ENCODE peak calls at places on chromosome 4, in nine cellular contexts. H is stimulated activated naive CD8-positive, alpha-beta T cell treated with anti-CD3 and anti-CD28 coated beads, Interleukin-15, Interleukin-2, amounts not matched to agents 100 U/mL and 50 U/mL, for 24 hours; M is NK-92 treated with Interleukin-12 subunit alpha and Interleukin-12 subunit beta, amount 100 ng/mL, for 24 hours; Y is suprapubic skin; V is OCI-LY7; Z is AG08396; I is Peyer's patch; O is GM12865; X is mesothelial cell of epicardium. T is an unnamed sample.

GRCh38 chr4:86497980-86498379 is 96.1 kb upstream of the PTPN13 start:
- DNase-seq in X (no peak), M (no peak), V (no peak), Y (no peak), I (no peak), H (no peak), O (no peak), Z (no peak), T (no peak)

GRCh38 chr4:60201052-60201673 is 999.0 kb upstream of the ADGRL3 start:
- DNase-seq in H (peak; percentile 42), M (no peak), X (peak; percentile 63), O (peak; percentile 62), Z (peak; percentile 31), Y (no peak), I (peak; percentile 49), V (peak; percentile 55), T (peak; percentile 4)

GRCh38 chr4:186704059-186704458 is 19.6 kb downstream of the FAT1 start:
- DNase-seq in X (no peak), H (no peak), I (no peak), Y (no peak), V (no peak), Z (no peak), M (no peak), O (no peak), T (no peak)

GRCh38 chr4:61533140-61533539 is 333.0 kb downstream of the ADGRL3 start:
- DNase-seq in H (no peak), Z (no peak), V (no peak), O (no peak), I (no peak), X (no peak), Y (no peak), M (no peak), T (no peak)

GRCh38 chr4:48360285-48360965 is 19.1 kb downstream of the SLAIN2 start:
- DNase-seq in Z (peak; percentile 69), M (no peak), I (no peak), O (no peak), Y (no peak), H (no peak), X (no peak), V (no peak), T (no peak)

GRCh38 chr4:143357161-143357845 is 20.6 kb downstream of the GAB1 start:
- DNase-seq in O (peak; percentile 33), M (no peak), Z (no peak), I (no peak), V (peak; percentile 77), Y (no peak), X (no peak), H (no peak), T (no peak)

GRCh38 chr4:150583287-150584197 is 1.6 kb downstream of the MAB21L2 start:
- DNase-seq in V (no peak), X (peak; percentile 62), M (no peak), Y (no peak), H (no peak), Z (no peak), I (peak; percentile 43), O (no peak), T (no peak)

GRCh38 chr4:56843421-56843899 is 22.0 kb upstream of the SPINK2 start:
- DNase-seq in Y (no peak), I (no peak), H (no peak), V (no peak), M (no peak), O (no peak), Z (no peak), X (no peak), T (no peak)

GRCh38 chr4:7158081-7158750 is 34.1 kb upstream of the SORCS2 start:
- DNase-seq in O (no peak), H (no peak), Y (peak; percentile 57), V (no peak), M (no peak), Z (no peak), X (peak; percentile 20), I (peak; percentile 40), T (no peak)

GRCh38 chr4:1329408-1330371 is 17.3 kb upstream of the UVSSA start:
- DNase-seq in M (no peak), I (no peak), V (no peak), X (no peak), Y (no peak), Z (no peak), O (no peak), H (no peak), T (no peak)

GRCh38 chr4:40199999-40200880 is 3.4 kb downstream of the RHOH start:
- DNase-seq in X (no peak), M (peak; percentile 70), Y (no peak), Z (no peak), O (peak; percentile 97), H (peak; percentile 83), I (no peak), V (peak; percentile 83), T (no peak)

GRCh38 chr4:158814636-158815035 is 45.8 kb downstream of the FNIP2 start:
- DNase-seq in H (no peak), V (no peak), O (no peak), I (no peak), Y (no peak), M (no peak), X (no peak), Z (no peak), T (no peak)

GRCh38 chr4:186088516-186088915 is 16.0 kb upstream of the FAM149A start:
- DNase-seq in Y (no peak), X (no peak), O (no peak), I (no peak), M (no peak), H (no peak), Z (no peak), V (no peak), T (no peak)

GRCh38 chr4:26468977-26469376 is 21.3 kb downstream of the CCKAR start:
- DNase-seq in I (no peak), O (no peak), X (no peak), Y (no peak), V (no peak), Z (no peak), H (no peak), M (no peak), T (no peak)

GRCh38 chr4:99207911-99208718 is 10.9 kb downstream of the ADH6 start:
- DNase-seq in V (no peak), Y (no peak), I (no peak), O (no peak), X (no peak), H (no peak), Z (no peak), M (no peak), T (no peak)

GRCh38 chr4:83917572-83917971 is 381.7 kb downstream of the GPAT3 start:
- DNase-seq in V (peak; percentile 4), O (no peak), Y (no peak), M (no peak), X (no peak), H (no peak), Z (no peak), I (no peak), T (no peak)

T was measured in hypothalamus.